ENCODE peak calls at places on chromosomes 16 and 17, in nine cellular contexts. T is endodermal cell, C is HFFc6, A is lung, M is GM12864, O is progenitor cell of endocrine pancreas, N is endothelial cell, G is fibroblast of pulmonary artery, R is breast epithelium. S is an unnamed sample.

GRCh38 chr17:15161395-15161794 is 103.7 kb downstream of the PMP22 start:
- DNase-seq in R (no peak), G (no peak), T (no peak), O (no peak), A (no peak), C (no peak), N (no peak), M (no peak), S (no peak)

GRCh38 chr17:33039874-33040273 is 48.2 kb downstream of the SPACA3 start:
- DNase-seq in G (peak), O (no peak), M (no peak), A (no peak), R (no peak), T (no peak), C (peak), N (no peak), S (no peak)

GRCh38 chr17:69898606-69899005 is 176.4 kb upstream of the KCNJ16 start:
- DNase-seq in M (no peak), O (no peak), T (no peak), G (peak), A (no peak), N (no peak), C (no peak), R (no peak), S (no peak)

GRCh38 chr17:42937712-42938596 is 26.3 kb downstream of the AARSD1 start:
- DNase-seq in G (peak), A (peak), M (no peak), O (peak), C (peak), N (peak), R (no peak), T (peak), S (peak)

GRCh38 chr17:60887607-60888028 is 210.0 kb downstream of the BCAS3 start:
- DNase-seq in O (no peak), T (no peak), C (no peak), N (no peak), R (no peak), G (no peak), A (no peak), M (no peak), S (no peak)

GRCh38 chr16:89019511-89019910 is 42.5 kb upstream of the CBFA2T3 start:
- DNase-seq in G (no peak), N (no peak), O (no peak), T (peak), M (no peak), C (no peak), A (no peak), R (no peak), S (no peak)

GRCh38 chr16:11203111-11203623 is 52.8 kb downstream of the SOCS1 start:
- DNase-seq in C (no peak), G (no peak), R (no peak), T (no peak), O (no peak), A (no peak), M (no peak), N (no peak), S (no peak)

GRCh38 chr16:55091213-55091870 is 160.7 kb downstream of the IRX5 start:
- DNase-seq in R (no peak), G (no peak), C (no peak), T (no peak), M (no peak), O (no peak), N (no peak), A (no peak), S (no peak)

GRCh38 chr17:76009969-76010661 is 9.5 kb downstream of the CDK3 start:
- DNase-seq in G (no peak), R (no peak), O (no peak), M (no peak), C (no peak), A (no peak), N (no peak), T (no peak), S (no peak)

GRCh38 chr17:63193827-63194226 is 227.8 kb downstream of the TANC2 start:
- DNase-seq in T (no peak), M (no peak), A (no peak), G (no peak), R (no peak), C (no peak), O (no peak), N (no peak), S (no peak)

GRCh38 chr17:38455288-38455915 is 27.1 kb downstream of the ARHGAP23 start:
- DNase-seq in G (no peak), A (no peak), N (no peak), M (no peak), O (no peak), R (no peak), C (no peak), T (peak), S (no peak)

GRCh38 chr17:36945959-36946725 is 2.6 kb upstream of the AATF start:
- DNase-seq in O (no peak), N (no peak), T (peak), A (no peak), R (no peak), G (no peak), M (no peak), C (no peak), S (no peak)

GRCh38 chr17:41167561-41167960 is 460 bp downstream of the KRTAP4-3 start:
- DNase-seq in A (no peak), R (no peak), C (no peak), G (no peak), N (no peak), O (no peak), T (no peak), M (no peak), S (no peak)

GRCh38 chr17:45325810-45326209 is 9.0 kb upstream of the MAP3K14 start:
- DNase-seq in C (no peak), T (peak), N (no peak), A (no peak), G (no peak), M (no peak), O (no peak), R (no peak), S (no peak)

GRCh38 chr17:19507673-19508326 is 25.9 kb upstream of the SLC47A1 start:
- DNase-seq in N (peak), R (peak), C (peak), O (peak), T (peak), G (peak), A (peak), M (no peak), S (peak)

GRCh38 chr16:58119509-58119845 is 9.7 kb downstream of the CFAP20 start:
- DNase-seq in T (no peak), R (no peak), C (no peak), A (no peak), G (no peak), N (no peak), O (no peak), M (no peak), S (no peak)

GRCh38 chr17:18992454-18993130 is 12.0 kb downstream of the FAM83G start:
- DNase-seq in N (no peak), R (no peak), M (peak), G (no peak), A (peak), O (no peak), C (no peak), T (no peak), S (no peak)

GRCh38 chr17:28718317-28718672 is 627 bp upstream of the RAB34 start:
- DNase-seq in N (no peak), G (peak), R (no peak), T (no peak), C (no peak), O (peak), M (no peak), A (no peak), S (peak)

GRCh38 chr17:67378444-67379250 is 1.6 kb downstream of the PITPNC1 start:
- DNase-seq in A (peak), O (peak), R (peak), C (peak), M (no peak), G (peak), N (peak), T (peak), S (peak)

GRCh38 chr17:58960068-58960467 is 146.6 kb downstream of the TRIM37 start:
- DNase-seq in O (no peak), T (no peak), R (no peak), A (peak), C (peak), M (peak), N (no peak), G (peak), S (no peak)

GRCh38 chr17:15398291-15398690 is 56.9 kb upstream of the TEKT3 start:
- DNase-seq in A (no peak), O (no peak), C (peak), R (no peak), N (no peak), T (peak), M (no peak), G (peak), S (no peak)

GRCh38 chr16:74099530-74099929 is 197.1 kb upstream of the PSMD7 start:
- DNase-seq in M (no peak), O (no peak), G (no peak), N (no peak), T (no peak), A (no peak), C (no peak), R (no peak), S (no peak)

GRCh38 chr16:27314161-27314723 is 468 bp downstream of the IL4R start:
- DNase-seq in O (peak), G (peak), C (peak), R (peak), A (peak), T (peak), M (no peak), N (peak), S (no peak)

GRCh38 chr17:66737524-66737923 is 97.4 kb upstream of the CACNG5 start:
- DNase-seq in T (peak), N (peak), M (no peak), A (no peak), O (no peak), R (no peak), G (peak), C (no peak), S (no peak)

GRCh38 chr17:29958947-29959657 is 17.7 kb downstream of the EFCAB5 start:
- DNase-seq in A (no peak), G (no peak), N (no peak), C (peak), M (no peak), O (no peak), T (no peak), R (no peak), S (no peak)

GRCh38 chr17:27491713-27492190 is 35.5 kb downstream of the KSR1 start:
- DNase-seq in R (no peak), T (peak), M (no peak), G (no peak), O (no peak), N (no peak), A (no peak), C (no peak), S (no peak)

GRCh38 chr17:77308768-77309726 is 168.3 kb downstream of the SEC14L1 start:
- DNase-seq in O (no peak), N (no peak), M (no peak), G (peak), T (no peak), A (no peak), C (peak), R (no peak), S (no peak)

GRCh38 chr16:85733155-85733838 is 17.6 kb downstream of the C16orf74 start:
- DNase-seq in R (no peak), A (no peak), G (peak), N (no peak), M (no peak), C (no peak), O (no peak), T (no peak), S (no peak)

GRCh38 chr17:19703106-19703775 is 13.1 kb downstream of the SLC47A2 start:
- DNase-seq in G (no peak), R (peak), M (no peak), N (no peak), A (peak), T (peak), O (no peak), C (no peak), S (no peak)

GRCh38 chr17:64160378-64160777 is 30.4 kb upstream of the ERN1 start:
- DNase-seq in G (no peak), T (peak), C (peak), A (no peak), R (no peak), O (no peak), M (no peak), N (no peak), S (no peak)

GRCh38 chr16:1677942-1678499 is at the start of gene JPT2:
- DNase-seq in R (peak), C (peak), N (peak), T (peak), A (peak), O (peak), M (peak), G (peak), S (peak)

GRCh38 chr16:2429771-2430663 is 770 bp downstream of the CCNF start:
- DNase-seq in A (no peak), R (no peak), T (peak), G (peak), O (no peak), C (no peak), M (peak), N (peak), S (no peak)

GRCh38 chr16:3609895-3610697 is 1.3 kb downstream of the SLX4 start:
- DNase-seq in N (no peak), G (no peak), O (no peak), A (no peak), T (no peak), R (no peak), C (no peak), M (no peak), S (no peak)

GRCh38 chr17:11797803-11798202 is 199.5 kb downstream of the ZNF18 start:
- DNase-seq in O (no peak), T (peak), N (no peak), A (no peak), R (no peak), G (no peak), C (no peak), M (no peak), S (no peak)

GRCh38 chr17:39599006-39599664 is 8.6 kb downstream of the NEUROD2 start:
- DNase-seq in M (no peak), G (no peak), C (no peak), A (no peak), T (peak), R (no peak), N (no peak), O (no peak), S (no peak)

GRCh38 chr17:1056761-1057160 is 59.8 kb downstream of the TIMM22 start:
- DNase-seq in M (no peak), T (peak), N (no peak), C (no peak), O (no peak), A (no peak), G (no peak), R (no peak), S (no peak)

GRCh38 chr17:1055751-1056645 is 59.1 kb downstream of the TIMM22 start:
- DNase-seq in R (peak), M (no peak), C (peak), G (peak), O (peak), N (peak), A (peak), T (peak), S (no peak)

GRCh38 chr17:1060991-1061390 is 64.1 kb downstream of the TIMM22 start:
- DNase-seq in C (peak), O (no peak), G (peak), T (no peak), A (peak), N (no peak), R (peak), M (no peak), S (no peak)

GRCh38 chr17:1059131-1059795 is 62.3 kb downstream of the TIMM22 start:
- DNase-seq in A (no peak), G (no peak), N (no peak), O (no peak), R (no peak), C (no peak), T (no peak), M (no peak), S (no peak)

GRCh38 chr17:1058423-1059130 is 61.6 kb downstream of the TIMM22 start:
- DNase-seq in C (peak), A (peak), G (peak), M (no peak), O (no peak), R (no peak), T (peak), N (peak), S (no peak)
- TF ChIP-seq CTCF in C (peak), A (peak), G (peak), M (peak), O (peak), R (no peak), T (peak), N (peak), S (no peak)

DNA sequence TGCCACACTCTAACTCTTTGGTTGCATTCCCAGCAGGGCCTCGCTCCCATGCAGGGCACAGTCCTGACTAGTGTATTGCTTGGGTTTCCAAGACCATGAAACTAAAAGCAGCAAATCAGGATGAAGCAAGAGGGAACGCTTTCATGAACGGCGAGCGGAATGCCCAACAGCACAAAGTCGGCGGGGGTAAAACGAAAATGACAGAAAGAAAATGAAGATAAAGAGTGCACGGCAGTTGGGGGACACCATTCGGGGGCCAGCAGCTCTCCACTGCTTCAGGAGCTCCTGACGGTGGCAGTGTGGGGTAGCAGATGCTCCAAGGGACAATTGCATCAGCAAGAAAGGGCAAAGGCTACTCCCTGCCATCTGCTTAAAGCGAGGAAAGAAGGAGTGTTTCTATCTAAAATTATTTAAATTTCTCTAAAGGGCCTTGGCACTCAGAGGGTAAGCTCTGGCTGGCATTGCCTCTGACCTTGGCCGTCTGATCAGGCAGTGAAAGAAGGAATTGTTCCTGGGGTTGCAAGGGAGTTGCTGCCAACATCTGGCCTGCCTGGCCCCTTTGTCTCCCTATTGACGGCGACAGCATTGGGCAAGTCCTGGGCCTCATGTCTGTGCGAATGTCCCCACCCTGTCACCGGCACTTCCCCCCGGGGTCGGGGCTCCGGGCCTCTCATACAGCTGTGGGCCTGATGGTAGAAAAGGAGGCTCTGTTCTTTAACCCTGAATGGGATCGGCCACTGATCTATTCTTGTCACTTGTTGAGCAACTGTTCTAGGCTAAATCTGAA is 138.2 kb downstream of the CMIP start:
- DNase-seq in G (peak), M (no peak), R (peak), A (no peak), O (no peak), T (peak), C (peak), N (no peak), S (no peak)
- TF ChIP-seq CTCF in G (peak), M (peak), R (no peak), A (no peak), O (no peak), T (peak), C (peak), N (no peak), S (no peak)

GRCh38 chr17:6420173-6420641 is 14.7 kb downstream of the AIPL1 start:
- DNase-seq in N (peak), A (no peak), O (peak), T (peak), C (no peak), R (no peak), G (peak), M (no peak), S (no peak)
- TF ChIP-seq CTCF in N (peak), A (no peak), O (peak), T (peak), C (peak), R (no peak), G (peak), M (peak), S (peak)

GRCh38 chr17:49548506-49549310 is 27.0 kb upstream of the NXPH3 start:
- DNase-seq in M (no peak), T (peak), O (no peak), N (peak), C (peak), A (no peak), R (no peak), G (peak), S (no peak)
- TF ChIP-seq CTCF in M (peak), T (peak), O (peak), N (peak), C (peak), A (peak), R (no peak), G (peak), S (no peak)

GRCh38 chr16:24504467-24505345 is 34.7 kb upstream of the RBBP6 start:
- DNase-seq in M (peak), A (peak), R (no peak), T (peak), O (peak), N (peak), C (peak), G (peak), S (peak)

GRCh38 chr16:24493859-24494258 is 45.5 kb upstream of the RBBP6 start:
- DNase-seq in T (no peak), O (no peak), N (no peak), R (no peak), C (no peak), M (no peak), A (no peak), G (no peak), S (no peak)

GRCh38 chr16:24497405-24497804 is 42.0 kb upstream of the RBBP6 start:
- DNase-seq in A (no peak), C (peak), G (peak), M (no peak), N (no peak), R (no peak), T (peak), O (no peak), S (no peak)

DNA sequence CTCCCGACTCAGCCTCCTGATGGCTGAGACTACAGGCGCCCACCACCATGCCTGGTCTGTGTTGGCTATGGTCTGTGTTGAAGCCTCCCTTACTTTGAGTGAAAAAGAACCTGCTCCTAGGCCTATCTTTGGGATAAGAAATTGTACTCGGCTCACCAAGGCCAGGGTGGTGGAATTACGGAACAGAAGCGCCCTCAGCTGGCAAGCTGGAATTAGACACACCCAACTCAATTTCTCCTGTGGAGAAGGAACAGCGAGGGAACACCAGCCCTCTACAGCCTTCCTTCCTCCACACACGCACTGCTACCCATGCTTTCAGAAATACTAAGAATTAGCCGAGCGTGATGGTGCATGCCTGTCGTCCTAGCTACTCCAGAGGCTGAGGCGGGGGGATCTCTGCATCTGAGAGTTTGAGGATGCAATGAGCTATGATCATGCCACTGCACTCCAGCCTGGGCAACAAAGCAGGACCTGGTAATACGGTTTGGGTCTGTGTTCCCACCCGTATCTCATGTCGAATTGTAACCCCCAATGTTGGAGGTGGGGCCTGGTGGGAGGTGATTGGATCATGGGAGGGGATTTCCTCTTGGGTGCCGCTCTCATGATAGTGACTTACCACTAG is 40.1 kb upstream of the RBBP6 start:
- DNase-seq in C (peak), M (no peak), T (peak), A (no peak), G (peak), O (peak), N (peak), R (no peak), S (no peak)
- TF ChIP-seq CTCF in C (peak), M (peak), T (peak), A (no peak), G (peak), O (peak), N (peak), R (no peak), S (peak)

DNA sequence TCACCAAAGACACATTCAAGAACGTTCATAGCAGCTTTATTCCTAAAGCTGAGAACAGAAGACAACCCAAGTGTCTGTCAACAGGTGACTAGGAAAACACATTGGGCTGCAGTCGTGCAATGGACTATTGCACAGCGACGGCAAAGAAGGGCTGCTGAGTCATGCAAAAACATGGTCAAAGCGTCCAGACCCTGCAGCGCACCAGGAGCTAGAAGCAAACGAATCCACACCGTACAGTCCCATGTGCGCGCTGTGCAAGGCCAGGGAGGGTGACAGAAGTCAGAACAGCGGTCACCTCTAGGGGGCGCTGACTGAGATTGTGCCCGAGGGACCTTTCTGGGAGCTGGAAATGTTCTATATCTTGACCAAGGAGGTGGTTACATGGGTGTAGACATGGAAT is 266.4 kb downstream of the MAF start:
- DNase-seq in M (no peak), C (no peak), T (peak), G (no peak), A (no peak), O (no peak), R (no peak), N (peak), S (no peak)
- TF ChIP-seq CTCF in M (peak), C (no peak), T (peak), G (no peak), A (no peak), O (peak), R (no peak), N (peak), S (peak)

S was measured in mesothelial cell of epicardium.